ENCODE peak calls at places on chromosomes 4 and X, in ten cellular contexts. Q is cerebellum; R is GM12864; U is activated CD8-positive, alpha-beta memory T cell treated with anti-CD3 and anti-CD28 coated beads, Interleukin-2, amount 50 U/mL, for 48 hours; A is NCI-H1092; E is HCEC 1CT; Y is lower leg skin; X is T-cell; K is SW480; F is SK-N-SH. J is an unnamed sample.

GRCh38 chr4:113815826-113816225 is 54.3 kb upstream of the CAMK2D start:
- DNase-seq in F (no peak), R (no peak), U (no peak), K (no peak), E (no peak), A (no peak), X (no peak), Y (no peak), Q (no peak), J (no peak)

GRCh38 chr4:111854494-111855087 is 290.7 kb upstream of the FAM241A start:
- DNase-seq in F (peak), X (no peak), E (peak), Q (no peak), R (no peak), K (peak), A (no peak), U (no peak), Y (no peak), J (no peak)

GRCh38 chr4:166165829-166166420 is 292.9 kb downstream of the TLL1 start:
- DNase-seq in Q (peak), F (peak), U (no peak), Y (no peak), X (no peak), R (peak), A (peak), K (peak), E (peak), J (no peak)

GRCh38 chr4:77264826-77265225 is 107.8 kb downstream of the CCNG2 start:
- DNase-seq in K (no peak), A (no peak), E (no peak), Q (no peak), R (no peak), U (no peak), F (no peak), X (no peak), Y (no peak), J (no peak)

GRCh38 chr4:15654556-15655222 is 468 bp downstream of the FBXL5 start:
- DNase-seq in K (peak), Y (peak), R (no peak), E (peak), Q (peak), X (peak), F (no peak), U (peak), A (peak), J (peak)

GRCh38 chrX:133365886-133366611 is 49.2 kb downstream of the GPC4 start:
- DNase-seq in E (no peak), Y (no peak), U (no peak), K (no peak), R (no peak), F (no peak), X (no peak), A (no peak), Q (no peak), J (no peak)

GRCh38 chrX:65516756-65517155 is 17.8 kb downstream of the LAS1L start:
- DNase-seq in X (no peak), A (no peak), U (no peak), K (no peak), E (no peak), F (no peak), Q (no peak), R (no peak), Y (peak), J (no peak)

GRCh38 chrX:97057349-97057909 is 173.7 kb downstream of the RPA4 start:
- DNase-seq in U (no peak), A (peak), K (no peak), Q (no peak), Y (no peak), X (no peak), E (no peak), F (no peak), R (no peak), J (no peak)

GRCh38 chrX:19332983-19333382 is 10.7 kb upstream of the PDHA1 start:
- DNase-seq in Q (peak), U (no peak), X (no peak), R (no peak), E (peak), Y (no peak), F (peak), K (no peak), A (peak), J (no peak)

GRCh38 chrX:12526296-12526695 is 264.9 kb upstream of the PRPS2 start:
- DNase-seq in A (no peak), U (no peak), X (no peak), Q (no peak), E (no peak), R (no peak), F (no peak), K (no peak), Y (no peak), J (no peak)

GRCh38 chr4:55312491-55313101 is 33.4 kb upstream of the SRD5A3 start:
- DNase-seq in F (peak), R (peak), K (peak), E (peak), A (no peak), Q (no peak), Y (peak), U (no peak), X (peak), J (no peak)

GRCh38 chr4:65482410-65482809 is 187.9 kb downstream of the EPHA5 start:
- DNase-seq in Q (no peak), F (no peak), X (no peak), U (no peak), K (peak), Y (no peak), A (no peak), E (peak), R (no peak), J (no peak)

GRCh38 chr4:37620174-37620573 is 66.0 kb downstream of the RELL1 start:
- DNase-seq in Q (no peak), U (no peak), F (no peak), R (no peak), X (no peak), Y (no peak), E (no peak), A (no peak), K (no peak), J (no peak)

GRCh38 chr4:3386486-3386885 is 55.3 kb upstream of the HGFAC start:
- DNase-seq in U (no peak), Q (no peak), X (no peak), K (no peak), R (no peak), A (no peak), F (no peak), E (no peak), Y (peak), J (no peak)

GRCh38 chrX:139058831-139059495 is 347.4 kb upstream of the FGF13 start:
- DNase-seq in E (peak), R (no peak), X (no peak), Q (no peak), F (no peak), U (no peak), A (no peak), Y (no peak), K (no peak), J (no peak)

GRCh38 chrX:106168107-106168506 is at the start of gene PWWP3B:
- DNase-seq in Y (no peak), K (no peak), R (no peak), X (no peak), U (no peak), E (no peak), Q (no peak), F (no peak), A (no peak), J (no peak)

GRCh38 chr4:38950159-38950558 is 82.0 kb downstream of the TMEM156 start:
- DNase-seq in R (no peak), Q (no peak), E (no peak), K (no peak), X (no peak), A (no peak), Y (no peak), U (no peak), F (no peak), J (no peak)

GRCh38 chrX:119228506-119229290 is 7.4 kb upstream of the PGRMC1 start:
- DNase-seq in A (no peak), U (no peak), K (no peak), Y (no peak), Q (no peak), F (no peak), X (no peak), E (peak), R (no peak), J (no peak)

GRCh38 chrX:131747173-131747572 is 203.3 kb downstream of the OR13H1 start:
- DNase-seq in X (no peak), E (no peak), Y (peak), A (peak), K (peak), F (peak), R (no peak), U (no peak), Q (no peak), J (no peak)

GRCh38 chrX:45824471-45824870 is 623.8 kb upstream of the DIPK2B start:
- DNase-seq in E (peak), U (peak), A (no peak), Q (peak), X (no peak), F (peak), R (no peak), Y (no peak), K (peak), J (no peak)

GRCh38 chr4:7299051-7299907 is 106.9 kb downstream of the SORCS2 start:
- DNase-seq in Y (no peak), A (no peak), R (no peak), Q (no peak), F (no peak), E (no peak), U (no peak), X (no peak), K (no peak), J (no peak)

GRCh38 chr4:147596976-147597375 is 20.2 kb upstream of the TMEM184C start:
- DNase-seq in R (no peak), X (no peak), F (no peak), E (peak), Q (no peak), K (no peak), Y (no peak), A (no peak), U (no peak), J (no peak)

GRCh38 chr4:6701371-6701770 is 7.7 kb downstream of the S100P start:
- DNase-seq in A (no peak), K (no peak), Y (no peak), F (no peak), E (no peak), X (no peak), R (no peak), U (peak), Q (no peak), J (peak)

GRCh38 chr4:146105464-146105863 is 70.1 kb upstream of the LSM6 start:
- DNase-seq in Q (no peak), X (no peak), A (no peak), F (no peak), K (no peak), R (peak), E (no peak), U (no peak), Y (no peak), J (no peak)

J was measured in CD4-positive, alpha-beta T cell.